ENCODE peak calls at places on chromosomes 2 and 18, in six cellular contexts. U is heart left ventricle, A is cardiac muscle cell, Q is kidney, Y is SJSA1, F is tibial artery. P is an unnamed sample.
A peak's percentile ranks its signal among the peaks of the same experiment; 100 is the strongest.

GRCh38 chr2:148999451-148999891 is 39.0 kb upstream of the LYPD6B start:
- DNase-seq in U (no peak), A (no peak), Q (no peak), Y (no peak), F (no peak), P (no peak)

GRCh38 chr2:126655500-126656310 is at the start of gene GYPC:
- DNase-seq in U (peak; percentile 78), A (peak; percentile 82), Q (peak; percentile 96), Y (no peak), F (peak; percentile 96), P (peak; percentile 32)

GRCh38 chr2:143725425-143725824 is 596.2 kb downstream of the ARHGAP15 start:
- DNase-seq in U (no peak), A (no peak), Q (no peak), Y (no peak), F (no peak), P (no peak)

GRCh38 chr2:208112969-208113368 is 11.4 kb downstream of the CRYGD start:
- DNase-seq in U (no peak), A (no peak), Q (no peak), Y (no peak), F (no peak), P (no peak)

GRCh38 chr2:108933691-108934117 is 55.3 kb downstream of the EDAR start:
- DNase-seq in U (peak; percentile 48), A (no peak), Q (no peak), Y (no peak), F (no peak), P (no peak)

GRCh38 chr2:203490391-203490790 is 44.7 kb downstream of the RAPH1 start:
- DNase-seq in U (no peak), A (no peak), Q (no peak), Y (no peak), F (no peak), P (no peak)

GRCh38 chr2:109384308-109385271 is 229.2 kb downstream of the SEPTIN10 start:
- DNase-seq in U (peak; percentile 45), A (no peak), Q (peak; percentile 43), Y (peak; percentile 30), F (peak; percentile 70), P (no peak)

GRCh38 chr2:71586471-71586870 is 133.1 kb downstream of the DYSF start:
- DNase-seq in U (no peak), A (no peak), Q (no peak), Y (no peak), F (no peak), P (no peak)

GRCh38 chr2:159249955-159250723 is 36.4 kb downstream of the WDSUB1 start:
- DNase-seq in U (peak; percentile 62), A (peak; percentile 65), Q (no peak), Y (peak; percentile 75), F (peak; percentile 87), P (no peak)

GRCh38 chr2:215728504-215729065 is 284.8 kb downstream of the MREG start:
- DNase-seq in U (no peak), A (peak; percentile 98), Q (no peak), Y (no peak), F (no peak), P (no peak)

GRCh38 chr2:118846667-118847446 is 591 bp downstream of the EN1 start:
- DNase-seq in U (no peak), A (no peak), Q (peak; percentile 73), Y (no peak), F (no peak), P (no peak)

GRCh38 chr2:134167015-134167414 is 86.9 kb upstream of the MGAT5 start:
- DNase-seq in U (no peak), A (no peak), Q (no peak), Y (no peak), F (no peak), P (no peak)

GRCh38 chr2:134170269-134170668 is 83.6 kb upstream of the MGAT5 start:
- DNase-seq in U (no peak), A (no peak), Q (no peak), Y (no peak), F (no peak), P (no peak)

GRCh38 chr2:134173338-134174016 is 80.4 kb upstream of the MGAT5 start:
- DNase-seq in U (peak; percentile 70), A (no peak), Q (no peak), Y (no peak), F (no peak), P (no peak)

GRCh38 chr2:134170700-134171099 is 83.2 kb upstream of the MGAT5 start:
- DNase-seq in U (no peak), A (no peak), Q (no peak), Y (no peak), F (no peak), P (no peak)

DNA sequence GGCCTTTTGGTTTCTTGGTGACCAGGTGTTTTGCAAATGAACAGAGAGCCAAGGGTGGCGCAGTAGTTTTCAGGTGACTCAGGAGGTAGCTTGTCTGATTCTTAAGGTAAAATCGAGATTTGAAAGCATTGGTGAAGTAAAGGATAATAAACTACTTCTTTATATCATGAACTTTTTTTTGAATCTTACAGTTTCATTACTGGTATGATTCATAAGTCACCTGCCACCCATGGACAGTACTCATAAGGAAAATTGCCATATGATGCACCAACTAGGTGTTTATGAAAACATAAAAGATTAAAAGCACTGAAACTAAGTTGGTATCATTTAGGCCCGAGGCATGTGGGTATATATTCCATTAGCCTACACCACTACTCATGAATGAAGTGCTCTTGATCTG is 84.1 kb upstream of the MGAT5 start:
- DNase-seq in U (no peak), A (no peak), Q (no peak), Y (no peak), F (no peak), P (no peak)
- H3K4me1 ChIP-seq in U (peaks cover 67% of the 10 kb centered on the region), A (peaks cover 35% of the 10 kb centered on the region), Q (no peaks in the 10 kb centered on the region), Y (no peaks in the 10 kb centered on the region), F (peaks cover 33% of the 10 kb centered on the region), P (peaks cover 7% of the 10 kb centered on the region)

GRCh38 chr18:2980607-2980923 is 32.4 kb downstream of the LPIN2 start:
- DNase-seq in U (no peak), A (no peak), Q (no peak), Y (no peak), F (no peak), P (no peak)

GRCh38 chr18:2984703-2985261 is 28.2 kb downstream of the LPIN2 start:
- DNase-seq in U (no peak), A (no peak), Q (no peak), Y (no peak), F (no peak), P (no peak)

GRCh38 chr18:2981212-2981728 is 31.7 kb downstream of the LPIN2 start:
- DNase-seq in U (no peak), A (peak; percentile 58), Q (no peak), Y (no peak), F (no peak), P (no peak)

GRCh38 chr18:2983296-2983695 is 29.6 kb downstream of the LPIN2 start:
- DNase-seq in U (no peak), A (no peak), Q (no peak), Y (no peak), F (no peak), P (no peak)

DNA sequence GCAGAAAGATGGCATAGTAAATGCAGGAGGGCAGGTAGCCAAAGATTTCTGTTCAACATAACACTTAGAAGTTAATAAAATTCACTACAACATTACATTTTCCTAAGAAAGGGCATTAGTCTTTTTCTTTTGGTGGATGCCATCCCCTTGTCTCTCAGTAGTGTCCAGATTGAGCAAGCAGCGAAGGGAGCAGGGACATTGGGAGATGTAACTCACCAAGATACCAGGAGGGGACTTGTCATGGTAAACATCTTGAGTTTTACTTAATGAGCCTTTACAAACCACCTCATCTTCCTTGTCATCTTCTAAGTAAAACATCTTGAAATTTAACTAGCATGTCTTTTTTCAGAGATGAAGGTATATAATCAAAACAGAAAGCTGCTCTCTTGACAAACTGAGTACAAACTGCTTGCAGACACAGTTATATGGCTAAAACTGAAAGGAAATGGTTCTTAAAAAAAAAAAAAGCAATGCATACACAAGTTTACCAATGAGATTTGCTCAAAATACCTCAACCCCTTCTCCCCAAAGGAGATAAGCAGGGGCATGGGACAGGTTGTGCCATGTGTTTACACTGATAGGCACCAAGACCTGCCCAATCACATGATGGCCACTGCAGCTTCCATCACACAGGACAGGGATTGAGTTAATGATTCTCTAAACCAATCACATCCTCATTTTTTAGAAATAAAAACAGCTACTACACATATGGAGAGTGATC is 30.3 kb downstream of the LPIN2 start:
- DNase-seq in U (no peak), A (no peak), Q (no peak), Y (no peak), F (no peak), P (no peak)
- H3K4me3 ChIP-seq in U (no peak overlapping the region), A (no peak overlapping the region), Q (peak overlapping the region; percentile 1), Y (no peak overlapping the region), F (no peak overlapping the region), P (peak overlapping the region; percentile 47)

DNA sequence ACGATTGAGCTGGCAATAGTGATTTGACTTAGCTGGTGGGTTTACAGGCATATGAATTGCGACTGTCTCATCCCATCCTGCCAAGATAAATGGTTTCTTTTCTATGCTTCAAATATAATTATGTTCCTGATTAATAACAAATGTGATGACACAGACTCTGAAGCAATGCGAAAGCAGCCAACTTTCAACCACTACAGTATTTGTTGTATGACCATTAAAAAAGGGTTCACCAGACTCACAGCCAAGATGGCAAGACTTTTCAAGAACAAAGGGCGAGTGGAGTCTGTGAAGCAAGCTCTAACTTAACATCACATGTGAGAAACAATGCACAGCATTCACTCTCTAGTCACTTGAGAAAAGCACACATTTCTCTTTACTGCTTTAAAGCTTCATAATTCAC is 186.6 kb downstream of the PID1 start:
- DNase-seq in U (no peak), A (peak; percentile 17), Q (no peak), Y (no peak), F (no peak), P (no peak)
- H3K9me3 ChIP-seq in U (no peaks in the 10 kb centered on the region), A (no peaks in the 10 kb centered on the region), Q (no peaks in the 10 kb centered on the region), Y (peaks cover 5% of the 10 kb centered on the region), F (no peaks in the 10 kb centered on the region), P (no peaks in the 10 kb centered on the region)

DNA sequence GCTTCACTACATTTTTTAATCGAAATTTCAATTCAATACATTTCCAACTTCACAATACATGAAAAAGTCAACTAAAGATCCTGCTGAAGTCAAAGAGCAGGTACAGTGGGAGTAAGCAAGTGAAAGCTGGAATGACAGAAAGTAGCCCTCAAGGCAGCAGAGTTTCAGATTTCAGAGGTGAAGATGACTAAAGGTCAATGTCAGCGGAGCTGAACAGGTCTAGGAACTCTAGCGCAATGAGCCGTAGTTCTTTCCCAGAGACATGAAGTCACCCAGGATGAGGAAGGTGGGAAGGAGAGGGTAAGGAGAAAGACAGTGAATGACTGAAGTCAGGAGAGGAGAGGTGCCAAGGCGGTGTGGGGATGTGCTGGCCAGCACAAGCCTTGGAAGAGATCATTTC is 28.2 kb downstream of the PTPN2 start:
- DNase-seq in U (no peak), A (no peak), Q (no peak), Y (no peak), F (no peak), P (no peak)
- H3K4me1 ChIP-seq in U (no peaks in the 10 kb centered on the region), A (no peaks in the 10 kb centered on the region), Q (no peaks in the 10 kb centered on the region), Y (peaks cover 11% of the 10 kb centered on the region), F (no peaks in the 10 kb centered on the region), P (peaks cover 5% of the 10 kb centered on the region)

P was measured in effector memory CD4-positive, alpha-beta T cell.